ENCODE peak calls at places on chromosome 6, in seven cellular contexts. One of them, this sample, is unnamed.

GRCh38 chr6:113719056-113719455 is 138.1 kb upstream of the MARCKS start:
- DNase-seq in mesenchymal stem cell: peak; percentile 30
- DNase-seq in mesendoderm: peak; percentile 34
- DNase-seq in H9: no peak
- DNase-seq in IMR-90: peak; percentile 26
- DNase-seq in trophoblast cell: peak; percentile 28
- DNase-seq in neuronal stem cell: no peak
- DNase-seq in this sample: no peak

GRCh38 chr6:103113416-103113815 is 1719.9 kb downstream of the GRIK2 start:
- DNase-seq in mesenchymal stem cell: no peak
- DNase-seq in H9: no peak
- DNase-seq in IMR-90: no peak
- DNase-seq in neuronal stem cell: no peak
- DNase-seq in trophoblast cell: no peak
- DNase-seq in mesendoderm: no peak
- DNase-seq in this sample: no peak

GRCh38 chr6:51777631-51778030 is 309.8 kb downstream of the PKHD1 start:
- DNase-seq in trophoblast cell: no peak
- DNase-seq in neuronal stem cell: no peak
- DNase-seq in H9: no peak
- DNase-seq in mesendoderm: no peak
- DNase-seq in IMR-90: no peak
- DNase-seq in mesenchymal stem cell: no peak
- DNase-seq in this sample: no peak

GRCh38 chr6:164108869-164109769 is 694.6 kb downstream of the QKI start:
- DNase-seq in H9: no peak
- DNase-seq in mesendoderm: no peak
- DNase-seq in trophoblast cell: peak; percentile 86
- DNase-seq in neuronal stem cell: no peak
- DNase-seq in IMR-90: no peak
- DNase-seq in mesenchymal stem cell: peak; percentile 63
- DNase-seq in this sample: no peak

GRCh38 chr6:142014515-142014914 is 118.2 kb upstream of the GJE1 start:
- DNase-seq in trophoblast cell: peak; percentile 79
- DNase-seq in IMR-90: peak; percentile 93
- DNase-seq in neuronal stem cell: no peak
- DNase-seq in mesendoderm: no peak
- DNase-seq in mesenchymal stem cell: peak; percentile 87
- DNase-seq in H9: no peak
- DNase-seq in this sample: no peak

GRCh38 chr6:138424004-138424904 is 20.2 kb downstream of the HEBP2 start:
- DNase-seq in H9: peak; percentile 61
- DNase-seq in neuronal stem cell: no peak
- DNase-seq in trophoblast cell: no peak
- DNase-seq in IMR-90: no peak
- DNase-seq in mesenchymal stem cell: no peak
- DNase-seq in mesendoderm: no peak
- DNase-seq in this sample: no peak

GRCh38 chr6:166045173-166045957 is 122.3 kb downstream of the TBXT start:
- DNase-seq in neuronal stem cell: no peak
- DNase-seq in mesendoderm: no peak
- DNase-seq in mesenchymal stem cell: peak; percentile 54
- DNase-seq in H9: no peak
- DNase-seq in trophoblast cell: no peak
- DNase-seq in IMR-90: peak; percentile 34
- DNase-seq in this sample: no peak

GRCh38 chr6:56314683-56315523 is 67.5 kb upstream of the COL21A1 start:
- DNase-seq in neuronal stem cell: peak; percentile 33
- DNase-seq in IMR-90: peak; percentile 50
- DNase-seq in H9: peak; percentile 40
- DNase-seq in mesenchymal stem cell: peak; percentile 39
- DNase-seq in trophoblast cell: peak; percentile 31
- DNase-seq in mesendoderm: peak; percentile 49
- DNase-seq in this sample: no peak

GRCh38 chr6:128070406-128070805 is 169.5 kb upstream of the THEMIS start:
- DNase-seq in mesenchymal stem cell: no peak
- DNase-seq in H9: no peak
- DNase-seq in trophoblast cell: peak; percentile 23
- DNase-seq in mesendoderm: no peak
- DNase-seq in neuronal stem cell: no peak
- DNase-seq in IMR-90: peak; percentile 62
- DNase-seq in this sample: no peak

GRCh38 chr6:43229803-43230239 is 540 bp upstream of the DNPH1 start:
- DNase-seq in IMR-90: no peak
- DNase-seq in H9: no peak
- DNase-seq in mesendoderm: no peak
- DNase-seq in mesenchymal stem cell: no peak
- DNase-seq in neuronal stem cell: no peak
- DNase-seq in trophoblast cell: no peak
- DNase-seq in this sample: no peak

GRCh38 chr6:125784365-125784764 is 6.4 kb upstream of the NCOA7 start:
- DNase-seq in neuronal stem cell: no peak
- DNase-seq in IMR-90: peak; percentile 66
- DNase-seq in trophoblast cell: no peak
- DNase-seq in H9: no peak
- DNase-seq in mesenchymal stem cell: no peak
- DNase-seq in mesendoderm: no peak
- DNase-seq in this sample: no peak
- H3K4ac ChIP-seq in neuronal stem cell: no peak overlapping the region
- H3K4ac ChIP-seq in IMR-90: no peak overlapping the region
- H3K4ac ChIP-seq in trophoblast cell: no peak overlapping the region
- H3K4ac ChIP-seq in H9: no peak overlapping the region
- H3K4ac ChIP-seq in mesenchymal stem cell: no peak overlapping the region
- H3K4ac ChIP-seq in mesendoderm: no peak overlapping the region
- H3K4ac ChIP-seq in this sample: no peak overlapping the region

GRCh38 chr6:46733410-46733809 is 1.8 kb downstream of the PLA2G7 start:
- DNase-seq in mesenchymal stem cell: no peak
- DNase-seq in mesendoderm: peak; percentile 13
- DNase-seq in IMR-90: no peak
- DNase-seq in trophoblast cell: peak; percentile 92
- DNase-seq in neuronal stem cell: no peak
- DNase-seq in H9: no peak
- DNase-seq in this sample: no peak
- H3K4ac ChIP-seq in mesenchymal stem cell: no peak overlapping the region
- H3K4ac ChIP-seq in mesendoderm: no peak overlapping the region
- H3K4ac ChIP-seq in IMR-90: no peak overlapping the region
- H3K4ac ChIP-seq in trophoblast cell: no peak overlapping the region
- H3K4ac ChIP-seq in neuronal stem cell: no peak overlapping the region
- H3K4ac ChIP-seq in H9: no peak overlapping the region
- H3K4ac ChIP-seq in this sample: no peak overlapping the region

DNA sequence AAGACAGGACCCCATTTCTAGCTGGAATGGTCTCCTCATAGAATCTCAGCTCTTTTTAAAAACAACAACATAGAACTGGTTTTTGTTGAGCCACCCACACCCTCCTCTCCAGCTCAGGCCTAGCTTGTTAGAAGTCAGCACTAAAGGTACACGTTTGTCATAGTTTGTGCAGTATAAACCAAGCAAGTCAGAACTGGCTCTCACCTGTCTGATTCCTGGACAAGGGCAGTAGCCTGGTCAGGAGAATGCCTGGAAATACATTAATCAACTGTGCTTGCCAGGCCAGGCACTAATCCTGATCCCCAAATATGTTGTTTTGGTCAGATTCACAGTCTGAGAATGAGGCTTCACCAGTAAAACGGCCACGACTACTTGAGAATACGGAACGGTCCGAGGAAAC is 296.7 kb downstream of the ZFAND3 start:
- DNase-seq in mesenchymal stem cell: no peak
- DNase-seq in H9: no peak
- DNase-seq in IMR-90: no peak
- DNase-seq in trophoblast cell: no peak
- DNase-seq in mesendoderm: no peak
- DNase-seq in neuronal stem cell: no peak
- DNase-seq in this sample: no peak
- H3K4ac ChIP-seq in mesenchymal stem cell: no peak overlapping the region
- H3K4ac ChIP-seq in H9: no peak overlapping the region
- H3K4ac ChIP-seq in IMR-90: no peak overlapping the region
- H3K4ac ChIP-seq in trophoblast cell: no peak overlapping the region
- H3K4ac ChIP-seq in mesendoderm: no peak overlapping the region
- H3K4ac ChIP-seq in neuronal stem cell: no peak overlapping the region
- H3K4ac ChIP-seq in this sample: no peak overlapping the region

GRCh38 chr6:3795836-3796395 is 44.4 kb upstream of the PXDC1 start:
- DNase-seq in mesendoderm: no peak
- DNase-seq in IMR-90: no peak
- DNase-seq in H9: no peak
- DNase-seq in trophoblast cell: no peak
- DNase-seq in neuronal stem cell: no peak
- DNase-seq in mesenchymal stem cell: no peak
- DNase-seq in this sample: no peak

GRCh38 chr6:3794092-3794491 is 42.6 kb upstream of the PXDC1 start:
- DNase-seq in mesenchymal stem cell: no peak
- DNase-seq in trophoblast cell: no peak
- DNase-seq in mesendoderm: no peak
- DNase-seq in H9: no peak
- DNase-seq in neuronal stem cell: no peak
- DNase-seq in IMR-90: no peak
- DNase-seq in this sample: no peak

GRCh38 chr6:3798211-3798909 is 46.8 kb upstream of the PXDC1 start:
- DNase-seq in trophoblast cell: no peak
- DNase-seq in mesendoderm: no peak
- DNase-seq in H9: no peak
- DNase-seq in IMR-90: no peak
- DNase-seq in mesenchymal stem cell: no peak
- DNase-seq in neuronal stem cell: no peak
- DNase-seq in this sample: no peak

GRCh38 chr6:3797231-3798200 is 46.0 kb upstream of the PXDC1 start:
- DNase-seq in IMR-90: peak; percentile 79
- DNase-seq in mesenchymal stem cell: peak; percentile 42
- DNase-seq in mesendoderm: peak; percentile 61
- DNase-seq in H9: no peak
- DNase-seq in neuronal stem cell: no peak
- DNase-seq in trophoblast cell: no peak
- DNase-seq in this sample: no peak

GRCh38 chr6:3796396-3796795 is 44.9 kb upstream of the PXDC1 start:
- DNase-seq in IMR-90: no peak
- DNase-seq in neuronal stem cell: no peak
- DNase-seq in H9: no peak
- DNase-seq in mesenchymal stem cell: no peak
- DNase-seq in trophoblast cell: no peak
- DNase-seq in mesendoderm: no peak
- DNase-seq in this sample: no peak
- H3K4ac ChIP-seq in IMR-90: peak overlapping the region; percentile 51
- H3K4ac ChIP-seq in neuronal stem cell: no peak overlapping the region
- H3K4ac ChIP-seq in H9: no peak overlapping the region
- H3K4ac ChIP-seq in mesenchymal stem cell: no peak overlapping the region
- H3K4ac ChIP-seq in trophoblast cell: no peak overlapping the region
- H3K4ac ChIP-seq in mesendoderm: no peak overlapping the region
- H3K4ac ChIP-seq in this sample: no peak overlapping the region

DNA sequence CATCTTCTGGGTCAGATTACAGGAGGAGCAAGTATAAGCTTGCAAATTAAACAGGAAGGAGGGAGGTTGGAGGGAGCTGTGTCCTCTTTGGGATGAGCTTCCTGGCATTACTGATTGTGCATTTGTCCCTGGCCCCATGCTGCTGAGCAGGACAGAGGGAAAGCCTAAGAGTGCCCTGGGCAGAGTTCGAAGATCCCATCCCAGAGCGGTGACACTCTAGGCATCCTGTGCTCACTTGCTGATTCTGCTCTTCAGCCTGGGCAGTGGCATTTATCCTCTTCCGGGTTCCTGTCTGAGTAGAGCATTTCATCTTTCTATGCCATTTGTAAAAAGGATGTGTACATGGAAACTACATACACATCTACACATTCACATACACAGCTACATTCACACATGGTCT is 40.6 kb downstream of the SLC22A1 start:
- DNase-seq in mesendoderm: no peak
- DNase-seq in neuronal stem cell: no peak
- DNase-seq in IMR-90: no peak
- DNase-seq in trophoblast cell: no peak
- DNase-seq in mesenchymal stem cell: no peak
- DNase-seq in H9: no peak
- DNase-seq in this sample: no peak
- H3K4ac ChIP-seq in mesendoderm: no peak overlapping the region
- H3K4ac ChIP-seq in neuronal stem cell: no peak overlapping the region
- H3K4ac ChIP-seq in IMR-90: no peak overlapping the region
- H3K4ac ChIP-seq in trophoblast cell: no peak overlapping the region
- H3K4ac ChIP-seq in mesenchymal stem cell: no peak overlapping the region
- H3K4ac ChIP-seq in H9: no peak overlapping the region
- H3K4ac ChIP-seq in this sample: no peak overlapping the region

GRCh38 chr6:89359561-89359960 is 7.0 kb upstream of the UBE2J1 start:
- DNase-seq in IMR-90: no peak
- DNase-seq in trophoblast cell: no peak
- DNase-seq in mesenchymal stem cell: no peak
- DNase-seq in mesendoderm: no peak
- DNase-seq in neuronal stem cell: no peak
- DNase-seq in H9: no peak
- DNase-seq in this sample: no peak
- H3K4ac ChIP-seq in IMR-90: no peak overlapping the region
- H3K4ac ChIP-seq in trophoblast cell: no peak overlapping the region
- H3K4ac ChIP-seq in mesenchymal stem cell: no peak overlapping the region
- H3K4ac ChIP-seq in mesendoderm: peak overlapping the region; percentile 25
- H3K4ac ChIP-seq in neuronal stem cell: no peak overlapping the region
- H3K4ac ChIP-seq in H9: no peak overlapping the region
- H3K4ac ChIP-seq in this sample: no peak overlapping the region

GRCh38 chr6:144435602-144436426 is 150.7 kb downstream of the UTRN start:
- DNase-seq in mesendoderm: no peak
- DNase-seq in neuronal stem cell: no peak
- DNase-seq in IMR-90: no peak
- DNase-seq in H9: no peak
- DNase-seq in trophoblast cell: no peak
- DNase-seq in mesenchymal stem cell: no peak
- DNase-seq in this sample: no peak
- H3K4ac ChIP-seq in mesendoderm: no peak overlapping the region
- H3K4ac ChIP-seq in neuronal stem cell: no peak overlapping the region
- H3K4ac ChIP-seq in IMR-90: peak overlapping the region; percentile 16
- H3K4ac ChIP-seq in H9: no peak overlapping the region
- H3K4ac ChIP-seq in trophoblast cell: no peak overlapping the region
- H3K4ac ChIP-seq in mesenchymal stem cell: no peak overlapping the region
- H3K4ac ChIP-seq in this sample: no peak overlapping the region

DNA sequence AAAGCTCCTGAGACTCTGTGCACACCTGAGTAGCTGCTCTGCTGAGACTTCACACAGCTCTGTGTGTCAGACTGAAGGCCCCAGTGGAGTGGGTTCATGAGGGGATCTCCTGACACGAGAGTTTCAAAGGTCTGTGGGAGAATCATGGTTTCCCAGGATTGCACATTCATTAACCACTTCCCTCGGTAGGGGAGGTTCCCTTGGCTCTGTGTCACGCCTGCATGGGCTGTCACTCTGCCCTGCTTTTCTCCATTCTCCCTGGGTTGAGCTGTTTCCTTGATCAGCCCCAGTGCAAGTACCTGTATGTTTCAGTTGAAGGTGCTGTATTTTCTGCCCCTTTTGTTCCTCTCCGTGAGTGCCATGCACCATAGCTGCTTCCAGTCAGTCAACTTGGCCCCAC is 236.9 kb downstream of the EPM2A start:
- DNase-seq in trophoblast cell: no peak
- DNase-seq in mesendoderm: no peak
- DNase-seq in H9: no peak
- DNase-seq in mesenchymal stem cell: no peak
- DNase-seq in IMR-90: no peak
- DNase-seq in neuronal stem cell: no peak
- DNase-seq in this sample: no peak
- H3K4ac ChIP-seq in trophoblast cell: no peak overlapping the region
- H3K4ac ChIP-seq in mesendoderm: no peak overlapping the region
- H3K4ac ChIP-seq in H9: no peak overlapping the region
- H3K4ac ChIP-seq in mesenchymal stem cell: no peak overlapping the region
- H3K4ac ChIP-seq in IMR-90: no peak overlapping the region
- H3K4ac ChIP-seq in neuronal stem cell: no peak overlapping the region
- H3K4ac ChIP-seq in this sample: no peak overlapping the region